ENCODE peak calls at places on chromosome 3, in eight cellular contexts. S is naive thymus-derived CD8-positive, alpha-beta T cell; Y is pulmonary artery endothelial cell; U is mucosa of descending colon; R is cerebellum; I is nucleus accumbens; M is germinal center; J is NCI-H460. C is an unnamed sample.

GRCh38 chr3:103403191-103403590 is 968.4 kb downstream of the ZPLD1 start:
- DNase-seq in Y (no peak), S (no peak), I (no peak), J (no peak), U (no peak), R (no peak), M (no peak), C (no peak)

GRCh38 chr3:194458122-194458521 is 28.7 kb downstream of the ATP13A3 start:
- DNase-seq in I (no peak), U (no peak), J (no peak), Y (no peak), M (no peak), R (no peak), S (no peak), C (no peak)

GRCh38 chr3:63279000-63279366 is 875 bp downstream of the SYNPR start:
- DNase-seq in U (no peak), Y (no peak), M (no peak), S (no peak), R (peak), J (no peak), I (no peak), C (peak)

GRCh38 chr3:18284716-18285115 is 140.4 kb downstream of the SATB1 start:
- DNase-seq in I (no peak), M (no peak), Y (no peak), R (no peak), U (no peak), S (no peak), J (no peak), C (no peak)

GRCh38 chr3:136957751-136958288 is at the start of gene IL20RB:
- DNase-seq in M (no peak), S (no peak), R (no peak), J (peak), Y (no peak), I (no peak), U (no peak), C (no peak)

GRCh38 chr3:32203854-32204253 is 34.6 kb upstream of the CMTM8 start:
- DNase-seq in S (no peak), U (no peak), M (no peak), I (no peak), R (no peak), Y (no peak), J (no peak), C (no peak)

GRCh38 chr3:52229656-52230055 is 4.2 kb upstream of the TLR9 start:
- DNase-seq in S (no peak), U (no peak), Y (no peak), M (no peak), R (no peak), I (no peak), J (no peak), C (no peak)

GRCh38 chr3:59001675-59002074 is 48.1 kb downstream of the CFAP20DC start:
- DNase-seq in J (no peak), M (no peak), R (no peak), I (no peak), U (no peak), Y (no peak), S (no peak), C (no peak)

GRCh38 chr3:136021798-136022197 is 56.3 kb downstream of the PPP2R3A start:
- DNase-seq in M (no peak), R (no peak), S (no peak), U (no peak), Y (no peak), I (no peak), J (no peak), C (no peak)

GRCh38 chr3:54003136-54003535 is 111.5 kb upstream of the SELENOK start:
- DNase-seq in I (no peak), M (no peak), Y (no peak), J (no peak), R (no peak), U (no peak), S (no peak), C (no peak)

GRCh38 chr3:60528651-60529050 is 722.6 kb downstream of the FHIT start:
- DNase-seq in M (no peak), J (no peak), U (no peak), I (no peak), S (no peak), Y (no peak), R (no peak), C (no peak)

GRCh38 chr3:149589332-149589731 is 68.5 kb downstream of the WWTR1 start:
- DNase-seq in S (no peak), J (no peak), Y (no peak), M (no peak), I (no peak), U (no peak), R (no peak), C (no peak)

GRCh38 chr3:146827836-146828235 is 222.7 kb upstream of the PLSCR5 start:
- DNase-seq in M (no peak), Y (no peak), U (no peak), S (no peak), R (no peak), I (no peak), J (no peak), C (no peak)

GRCh38 chr3:170802164-170803151 is 67.5 kb downstream of the RPL22L1 start:
- DNase-seq in M (no peak), R (no peak), J (peak), S (no peak), U (no peak), Y (peak), I (no peak), C (no peak)

GRCh38 chr3:145422541-145422940 is 738.4 kb downstream of the PLOD2 start:
- DNase-seq in Y (no peak), J (no peak), M (no peak), U (no peak), R (no peak), S (no peak), I (no peak), C (no peak)

GRCh38 chr3:117788086-117788485 is 1078.5 kb downstream of the TUSC7 start:
- DNase-seq in U (no peak), M (no peak), R (no peak), Y (no peak), S (no peak), I (no peak), J (no peak), C (no peak)

GRCh38 chr3:149363053-149363452 is 14.4 kb downstream of the TM4SF1 start:
- DNase-seq in J (no peak), U (no peak), I (no peak), M (no peak), S (no peak), Y (no peak), R (no peak), C (no peak)

GRCh38 chr3:189338366-189338765 is 166.6 kb downstream of the TPRG1 start:
- DNase-seq in J (no peak), U (no peak), S (no peak), M (no peak), I (no peak), R (no peak), Y (no peak), C (no peak)

GRCh38 chr3:135924506-135924905 is 41.0 kb upstream of the PPP2R3A start:
- DNase-seq in U (no peak), R (no peak), M (no peak), I (no peak), S (no peak), J (no peak), Y (no peak), C (no peak)

GRCh38 chr3:101676219-101676764 is 640 bp downstream of the ZBTB11 start:
- DNase-seq in R (peak), I (no peak), U (peak), Y (peak), M (peak), J (peak), S (peak), C (peak)

GRCh38 chr3:58588030-58588614 is 10.9 kb upstream of the FAM107A start:
- DNase-seq in M (no peak), I (no peak), J (no peak), S (no peak), Y (no peak), R (no peak), U (no peak), C (no peak)

GRCh38 chr3:113279686-113280085 is 68.3 kb downstream of the BOC start:
- DNase-seq in U (no peak), I (no peak), M (no peak), R (no peak), S (no peak), J (no peak), Y (no peak), C (no peak)

GRCh38 chr3:184180165-184180564 is 5.5 kb downstream of the AP2M1 start:
- DNase-seq in R (no peak), M (no peak), J (no peak), S (no peak), U (no peak), I (no peak), Y (no peak), C (no peak)

GRCh38 chr3:144636833-144637232 is 665.2 kb downstream of the DIPK2A start:
- DNase-seq in I (no peak), J (peak), S (no peak), Y (no peak), U (no peak), M (no peak), R (no peak), C (no peak)

GRCh38 chr3:111592941-111593340 is 2.2 kb downstream of the ZBED2 start:
- DNase-seq in Y (no peak), I (no peak), J (no peak), R (no peak), U (no peak), M (no peak), S (no peak), C (no peak)

GRCh38 chr3:67311440-67311839 is 313.3 kb downstream of the KBTBD8 start:
- DNase-seq in Y (no peak), M (no peak), R (no peak), I (no peak), U (no peak), S (no peak), J (no peak), C (no peak)

GRCh38 chr3:12750223-12750622 is 8.8 kb downstream of the TMEM40 start:
- DNase-seq in R (peak), M (peak), Y (no peak), I (no peak), U (no peak), S (no peak), J (peak), C (peak)

GRCh38 chr3:156304406-156304805 is 184.0 kb downstream of the KCNAB1 start:
- DNase-seq in S (no peak), I (no peak), R (no peak), Y (peak), J (no peak), U (no peak), M (no peak), C (no peak)

GRCh38 chr3:164040991-164041390 is 1037.3 kb downstream of the SI start:
- DNase-seq in J (no peak), Y (no peak), I (no peak), U (no peak), R (no peak), S (no peak), M (no peak), C (no peak)

GRCh38 chr3:8020047-8020446 is 481.6 kb upstream of the LMCD1 start:
- DNase-seq in U (no peak), M (no peak), Y (no peak), R (no peak), J (no peak), I (no peak), S (no peak), C (no peak)

GRCh38 chr3:79406175-79406574 is 361.6 kb downstream of the ROBO1 start:
- DNase-seq in I (no peak), S (no peak), M (no peak), R (no peak), J (no peak), U (no peak), Y (no peak), C (no peak)

GRCh38 chr3:150292891-150293290 is 115.2 kb upstream of the TSC22D2 start:
- DNase-seq in M (no peak), Y (no peak), S (no peak), U (no peak), I (no peak), R (no peak), J (no peak), C (no peak)

GRCh38 chr3:52428151-52429005 is 16.5 kb downstream of the SEMA3G start:
- DNase-seq in M (peak), Y (peak), I (peak), S (no peak), J (peak), U (no peak), R (peak), C (peak)

GRCh38 chr3:173411288-173412064 is 13.9 kb downstream of the NLGN1 start:
- DNase-seq in U (no peak), J (no peak), S (no peak), M (no peak), R (peak), Y (no peak), I (no peak), C (peak)